ENCODE peak calls at places on chromosomes 11 and 22, in ten cellular contexts. R is kidney epithelial cell; P is NCI-H446; M is GM12891; X is stimulated activated CD4-positive, alpha-beta T cell treated with anti-CD3 and anti-CD28 coated beads, TNF-alpha, amount 100 ng/mL, for 48 hours; L is sigmoid colon; G is astrocyte of the spinal cord; J is fibroblast of pulmonary artery; W is natural killer cell treated with Interleukin-12 subunit alpha and Interleukin-12 subunit beta and Interleukin-15 and Interleukin-18, amount 100 ng/mL, for 72 hours; A is stromal cell of bone marrow. K is an unnamed sample.

GRCh38 chr11:48154162-48154561 is 62.4 kb upstream of the OR4B1 start:
- DNase-seq in W (no peak), R (no peak), M (no peak), X (no peak), A (peak; percentile 9), L (no peak), P (no peak), G (peak; percentile 16), J (peak; percentile 65), K (no peak)

GRCh38 chr22:23781533-23781932 is 5.2 kb upstream of the SMARCB1 start:
- DNase-seq in R (no peak), X (no peak), W (no peak), L (no peak), G (peak; percentile 32), P (peak; percentile 48), M (no peak), J (no peak), A (peak; percentile 71), K (no peak)

GRCh38 chr22:20155330-20156041 is 4.6 kb upstream of the CCDC188 start:
- DNase-seq in W (no peak), A (peak; percentile 45), X (no peak), P (peak; percentile 64), M (no peak), G (peak; percentile 59), J (peak; percentile 12), R (no peak), L (no peak), K (no peak)

GRCh38 chr22:24179478-24180210 is 1.6 kb upstream of the SUSD2 start:
- DNase-seq in G (no peak), M (no peak), W (no peak), A (no peak), L (no peak), R (no peak), X (no peak), P (no peak), J (no peak), K (no peak)

GRCh38 chr11:63813563-63814382 is 517 bp downstream of the SPINDOC start:
- DNase-seq in P (no peak), M (peak; percentile 61), X (peak; percentile 22), G (peak; percentile 62), R (no peak), W (no peak), A (no peak), L (peak; percentile 75), J (peak; percentile 43), K (no peak)

GRCh38 chr22:37739000-37739399 is 42.2 kb downstream of the TRIOBP start:
- DNase-seq in A (peak; percentile 34), P (no peak), R (no peak), L (peak; percentile 93), M (no peak), J (peak; percentile 83), X (no peak), G (no peak), W (no peak), K (no peak)

GRCh38 chr11:1864216-1864615 is 11.3 kb downstream of the LSP1 start:
- DNase-seq in A (no peak), W (no peak), L (no peak), G (no peak), M (no peak), R (no peak), X (no peak), J (peak; percentile 9), P (no peak), K (no peak)

GRCh38 chr22:37462426-37462825 is 23.8 kb downstream of the MFNG start:
- DNase-seq in J (no peak), R (no peak), X (no peak), A (no peak), L (no peak), P (no peak), G (no peak), W (no peak), M (no peak), K (no peak)

GRCh38 chr11:115126515-115127208 is 377.6 kb downstream of the CADM1 start:
- DNase-seq in P (no peak), A (no peak), G (no peak), W (no peak), R (peak; percentile 10), X (no peak), L (no peak), M (no peak), J (no peak), K (no peak)

GRCh38 chr11:45899086-45899447 is 8.0 kb downstream of the FREY1 start:
- DNase-seq in J (no peak), R (no peak), X (no peak), P (no peak), A (no peak), W (no peak), G (no peak), M (no peak), L (no peak), K (no peak)

GRCh38 chr11:94020777-94021615 is at the start of gene HEPHL1:
- DNase-seq in P (no peak), J (no peak), M (no peak), G (no peak), W (no peak), X (no peak), L (no peak), A (no peak), R (no peak), K (no peak)

GRCh38 chr11:40294343-40294723 is 1165.1 kb downstream of the LRRC4C start:
- DNase-seq in X (no peak), A (no peak), P (no peak), R (no peak), J (no peak), G (no peak), W (no peak), L (no peak), M (no peak), K (no peak)

GRCh38 chr11:93570759-93571413 is 27.7 kb upstream of the SMCO4 start:
- DNase-seq in W (no peak), L (no peak), G (peak; percentile 68), R (peak; percentile 34), P (peak; percentile 44), J (peak; percentile 43), X (no peak), M (no peak), A (peak; percentile 59), K (no peak)

GRCh38 chr11:405976-406795 is 8.6 kb downstream of the SIGIRR start:
- DNase-seq in P (no peak), R (no peak), J (no peak), G (no peak), W (peak; percentile 57), M (no peak), L (peak; percentile 72), A (no peak), X (no peak), K (no peak)

GRCh38 chr11:69541501-69542313 is 60.2 kb downstream of the LINC01488 start:
- DNase-seq in X (no peak), J (no peak), M (no peak), P (no peak), R (peak; percentile 91), W (no peak), G (no peak), L (peak; percentile 47), A (peak; percentile 44), K (peak; percentile 52)

GRCh38 chr11:77557553-77557952 is 32.2 kb upstream of the AQP11 start:
- DNase-seq in A (no peak), L (no peak), X (no peak), R (no peak), G (peak; percentile 19), W (no peak), M (no peak), P (peak; percentile 31), J (peak; percentile 18), K (no peak)

GRCh38 chr11:81394324-81394723 is 1339.3 kb downstream of the FAM181B start:
- DNase-seq in R (no peak), P (no peak), X (no peak), A (no peak), J (no peak), M (no peak), G (no peak), W (no peak), L (no peak), K (no peak)

GRCh38 chr11:44725016-44725651 is 1.6 kb upstream of the TSPAN18 start:
- DNase-seq in M (no peak), W (no peak), R (no peak), X (no peak), J (no peak), A (no peak), P (no peak), L (no peak), G (no peak), K (no peak)

GRCh38 chr11:90252053-90252452 is 29.2 kb upstream of the CHORDC1 start:
- DNase-seq in M (no peak), W (no peak), L (no peak), P (no peak), G (no peak), J (no peak), A (no peak), X (no peak), R (no peak), K (no peak)

GRCh38 chr11:117862753-117863152 is 13.7 kb downstream of the FXYD6 start:
- DNase-seq in L (peak; percentile 40), A (no peak), X (no peak), W (no peak), P (no peak), J (no peak), G (no peak), M (no peak), R (no peak), K (no peak)

GRCh38 chr11:68968306-68969255 is 12.2 kb downstream of the MRGPRD start:
- DNase-seq in R (no peak), M (no peak), X (no peak), P (no peak), A (no peak), J (no peak), G (no peak), W (no peak), L (peak; percentile 61), K (peak; percentile 53)

GRCh38 chr11:74504100-74504691 is 10.7 kb upstream of the LIPT2 start:
- DNase-seq in G (no peak), L (no peak), A (no peak), M (no peak), W (no peak), P (no peak), J (no peak), X (no peak), R (no peak), K (no peak)

GRCh38 chr11:88569342-88569741 is 231.8 kb upstream of the CTSC start:
- DNase-seq in X (no peak), P (no peak), W (no peak), L (no peak), J (peak; percentile 16), M (no peak), A (no peak), G (no peak), R (no peak), K (no peak)

GRCh38 chr11:119085523-119085878 is 820 bp downstream of the HMBS start:
- DNase-seq in A (no peak), R (no peak), W (no peak), P (no peak), M (no peak), X (no peak), L (no peak), G (no peak), J (no peak), K (no peak)

GRCh38 chr11:68279676-68280075 is 7.9 kb upstream of the C11orf24 start:
- DNase-seq in L (no peak), M (no peak), R (no peak), J (no peak), W (no peak), P (no peak), A (no peak), X (no peak), G (no peak), K (no peak)

GRCh38 chr11:128342511-128343133 is 244.7 kb downstream of the ETS1 start:
- DNase-seq in J (peak; percentile 91), P (no peak), G (peak; percentile 76), R (peak; percentile 57), M (peak; percentile 32), A (no peak), X (peak; percentile 57), L (peak; percentile 72), W (no peak), K (no peak)

GRCh38 chr22:27810566-27810965 is 9.0 kb upstream of the MN1 start:
- DNase-seq in A (peak; percentile 66), P (peak; percentile 65), X (no peak), W (no peak), M (no peak), R (no peak), G (no peak), L (peak; percentile 93), J (peak; percentile 50), K (peak; percentile 93)